ENCODE peak calls at places on chromosomes 3 and 15, in six cellular contexts. M, K, B, R, I and S are unnamed samples.

GRCh38 chr15:72179950-72180581 is 17.5 kb downstream of the GRAMD2A start:
- DNase-seq in B (peak; percentile 60), R (no peak), M (no peak), I (no peak), K (peak; percentile 59), S (no peak)

GRCh38 chr3:107988464-107989156 is 102.2 kb downstream of the CD47 start:
- DNase-seq in B (no peak), I (no peak), M (peak; percentile 47), K (peak; percentile 62), R (peak; percentile 15), S (no peak)

GRCh38 chr15:70580958-70581357 is 182.4 kb downstream of the UACA start:
- DNase-seq in R (no peak), M (no peak), I (no peak), B (no peak), K (no peak), S (no peak)

GRCh38 chr3:117526485-117527079 is 817.0 kb downstream of the TUSC7 start:
- DNase-seq in M (peak; percentile 55), B (no peak), R (peak; percentile 60), I (no peak), K (peak; percentile 40), S (no peak)

GRCh38 chr15:43514241-43515057 is 3.0 kb upstream of the MAP1A start:
- DNase-seq in R (peak; percentile 48), K (peak; percentile 71), I (no peak), B (peak; percentile 67), M (peak; percentile 49), S (no peak)

GRCh38 chr3:27483117-27484001 is 825 bp downstream of the SLC4A7 start:
- DNase-seq in R (peak; percentile 61), I (no peak), M (peak; percentile 81), B (peak; percentile 43), K (peak; percentile 78), S (peak; percentile 33)

GRCh38 chr3:124976378-124976777 is 41.8 kb upstream of the MUC13 start:
- DNase-seq in I (no peak), R (no peak), B (no peak), M (no peak), K (no peak), S (no peak)

GRCh38 chr3:119098620-119099222 is 47.2 kb upstream of the TEX55 start:
- DNase-seq in B (no peak), K (peak; percentile 26), M (peak; percentile 40), R (peak; percentile 83), I (no peak), S (peak; percentile 37)

GRCh38 chr3:178618197-178618596 is 82.0 kb downstream of the KCNMB2 start:
- DNase-seq in R (no peak), K (peak; percentile 57), I (no peak), B (no peak), M (peak; percentile 1), S (no peak)

GRCh38 chr3:151434151-151434890 is 26.5 kb downstream of the IGSF10 start:
- DNase-seq in K (peak; percentile 89), R (peak; percentile 23), I (no peak), M (peak; percentile 94), B (no peak), S (no peak)
- H3K14ac ChIP-seq in K (no peak overlapping the region), R (no peak overlapping the region), I (no peak overlapping the region), M (no peak overlapping the region), B (no peak overlapping the region), S (no peak overlapping the region)

DNA sequence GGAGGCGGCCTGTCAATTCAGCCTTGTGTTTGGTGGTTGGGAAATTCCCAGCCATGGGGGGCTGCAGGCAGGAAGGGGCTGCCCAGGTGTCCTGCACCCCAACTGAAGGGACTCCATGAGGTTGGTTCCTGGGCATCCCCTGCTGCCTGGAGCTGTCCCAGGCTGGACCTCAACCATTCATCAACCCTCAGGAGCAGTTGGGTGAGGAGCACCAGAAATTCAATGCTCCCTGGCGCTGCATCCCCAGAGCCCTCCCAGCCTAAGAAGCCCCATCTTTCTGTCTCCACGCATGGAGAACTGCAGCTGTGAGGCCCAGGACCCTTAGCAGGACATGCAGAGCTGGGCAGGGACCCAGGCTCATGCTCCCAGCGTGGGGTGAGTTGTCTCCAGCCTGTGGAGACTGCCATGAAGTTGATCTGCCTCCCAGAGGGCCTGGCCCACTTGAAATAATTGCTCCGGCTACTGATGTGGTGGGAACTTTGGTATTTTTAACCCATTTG is 8.0 kb upstream of the SEMA3B start:
- DNase-seq in R (no peak), B (no peak), M (no peak), I (no peak), K (peak; percentile 68), S (no peak)
- H3K27ac ChIP-seq in R (peak overlapping the region; percentile 82), B (no peak overlapping the region), M (peak overlapping the region; percentile 90), I (no peak overlapping the region), K (peak overlapping the region; percentile 91), S (peak overlapping the region; percentile 95)

DNA sequence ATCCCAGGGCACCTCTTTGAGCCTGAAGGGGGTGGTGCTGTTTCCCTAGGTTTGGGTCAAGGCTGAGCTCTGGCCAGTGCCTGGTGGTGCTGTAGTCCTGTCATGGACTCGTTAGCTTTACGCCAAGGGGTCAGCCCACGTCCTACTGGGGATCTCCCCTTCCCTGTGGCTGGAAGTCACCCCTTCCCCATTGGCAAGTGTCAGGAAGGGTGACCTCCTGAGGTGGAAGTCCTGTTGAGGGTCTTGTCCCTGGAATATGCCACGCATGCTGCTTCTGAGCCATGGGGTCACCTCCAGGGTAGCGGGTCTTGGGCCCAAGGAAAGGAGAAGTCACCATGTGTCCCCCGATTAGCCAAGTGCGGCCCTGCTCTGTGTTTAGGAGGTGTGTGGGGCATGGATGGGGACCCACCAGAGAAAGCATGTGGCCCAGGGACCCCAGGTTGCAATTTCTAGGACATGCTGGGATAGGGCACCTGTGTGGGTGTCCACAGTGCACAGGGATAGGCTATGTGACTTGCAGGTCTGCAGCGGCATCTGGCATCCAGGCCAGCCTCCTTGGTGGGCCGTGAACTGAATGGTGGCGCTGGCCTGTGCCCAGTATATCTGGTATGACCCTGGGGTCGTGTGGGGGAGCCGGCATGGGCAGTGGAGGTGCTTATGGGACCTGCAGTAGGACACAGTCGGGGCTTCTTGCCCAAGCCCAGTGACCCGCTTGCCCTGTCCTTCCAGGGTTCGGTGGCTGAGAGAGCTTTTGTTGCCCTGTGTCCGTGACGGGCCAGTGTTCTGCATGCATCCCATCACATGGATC is 226.7 kb downstream of the SNRPN start:
- DNase-seq in K (no peak), I (no peak), M (no peak), B (peak; percentile 12), R (no peak), S (no peak)
- H3K9ac ChIP-seq in K (no peak overlapping the region), I (no peak overlapping the region), M (no peak overlapping the region), B (no peak overlapping the region), R (no peak overlapping the region), S (no peak overlapping the region)

DNA sequence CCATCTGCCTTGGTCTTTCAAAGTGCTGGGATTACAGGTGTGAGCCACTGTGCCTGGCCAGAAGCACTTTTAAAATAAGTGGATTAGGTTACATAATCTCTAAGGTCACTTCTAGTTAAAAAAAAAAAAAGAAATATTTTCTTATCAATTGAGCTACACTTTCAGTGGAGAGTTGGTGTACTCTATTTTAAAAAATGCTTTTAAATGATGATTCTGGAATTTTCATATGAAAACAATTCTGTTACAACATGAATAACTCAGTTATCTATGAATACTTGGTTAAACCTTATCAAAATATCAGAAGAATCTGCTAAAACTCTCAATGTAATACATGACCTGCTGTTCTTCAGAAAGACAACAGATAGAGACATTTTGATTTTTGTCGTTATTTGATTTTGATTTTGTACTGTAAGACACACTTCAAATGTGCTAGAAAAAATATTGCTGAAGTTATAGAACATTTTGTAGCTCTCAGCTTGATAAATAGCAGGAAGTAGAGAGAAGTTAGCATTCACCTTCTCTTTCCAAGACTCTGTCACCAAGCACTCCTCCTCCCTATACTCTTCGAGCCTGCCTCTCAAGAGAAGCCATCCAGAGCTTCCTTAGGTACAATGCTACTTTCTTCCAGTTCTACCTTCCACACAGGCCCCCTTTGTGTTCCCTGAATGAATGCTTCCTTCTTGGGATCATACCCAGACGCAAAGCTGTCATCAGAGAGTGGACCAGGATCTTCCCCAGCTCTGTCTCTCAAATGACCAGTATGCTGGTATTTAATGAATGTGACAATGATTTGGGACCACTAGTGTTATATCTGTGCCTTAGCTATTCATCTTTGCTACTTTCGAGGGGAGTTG is 47.2 kb upstream of the SECISBP2L start:
- DNase-seq in B (no peak), I (no peak), K (no peak), M (no peak), R (peak; percentile 60), S (no peak)
- H3K14ac ChIP-seq in B (no peak overlapping the region), I (no peak overlapping the region), K (no peak overlapping the region), M (no peak overlapping the region), R (no peak overlapping the region), S (no peak overlapping the region)

GRCh38 chr3:29318251-29318650 is 37.4 kb downstream of the RBMS3 start:
- DNase-seq in I (no peak), K (no peak), B (no peak), M (no peak), R (no peak), S (no peak)
- H3K27ac ChIP-seq in I (no peak overlapping the region), K (peak overlapping the region; percentile 24), B (no peak overlapping the region), M (no peak overlapping the region), R (no peak overlapping the region), S (no peak overlapping the region)

GRCh38 chr15:90364251-90364650 is 12.2 kb downstream of the ZNF774 start:
- DNase-seq in B (no peak), I (no peak), M (peak; percentile 56), R (no peak), K (peak; percentile 22), S (no peak)
- H3K9ac ChIP-seq in B (no peak overlapping the region), I (no peak overlapping the region), M (no peak overlapping the region), R (no peak overlapping the region), K (peak overlapping the region; percentile 92), S (no peak overlapping the region)

GRCh38 chr3:126355251-126355650 is 2.0 kb downstream of the KLF15 start:
- DNase-seq in B (no peak), K (no peak), I (no peak), M (no peak), R (no peak), S (no peak)
- H3K14ac ChIP-seq in B (peak overlapping the region; percentile 28), K (no peak overlapping the region), I (no peak overlapping the region), M (no peak overlapping the region), R (no peak overlapping the region), S (no peak overlapping the region)

GRCh38 chr3:111577113-111577512 is 18.0 kb downstream of the ZBED2 start:
- DNase-seq in B (no peak), K (no peak), I (no peak), M (no peak), R (no peak), S (no peak)
- H3K27ac ChIP-seq in B (no peak overlapping the region), K (no peak overlapping the region), I (no peak overlapping the region), M (no peak overlapping the region), R (no peak overlapping the region), S (no peak overlapping the region)

GRCh38 chr3:58015524-58015915 is 7.3 kb downstream of the FLNB start:
- DNase-seq in R (peak; percentile 10), K (no peak), B (no peak), M (no peak), I (no peak), S (no peak)
- H3K9ac ChIP-seq in R (no peak overlapping the region), K (no peak overlapping the region), B (no peak overlapping the region), M (no peak overlapping the region), I (no peak overlapping the region), S (no peak overlapping the region)

GRCh38 chr3:128166971-128167453 is 13.7 kb downstream of the EEFSEC start:
- DNase-seq in K (no peak), B (no peak), M (no peak), I (no peak), R (no peak), S (no peak)
- H3K14ac ChIP-seq in K (no peak overlapping the region), B (no peak overlapping the region), M (no peak overlapping the region), I (no peak overlapping the region), R (no peak overlapping the region), S (no peak overlapping the region)